ENCODE peak calls at places on chromosomes 11 and 22, in ten cellular contexts. Q, S, I, F, G, C, E, B, A and P are unnamed samples.

GRCh38 chr22:22424210-22424800 is 84.2 kb downstream of the ZNF280B start:
- DNase-seq in I (no peak), G (peak), A (no peak), C (no peak), E (no peak), B (peak), S (no peak), F (no peak), Q (no peak), P (no peak)

GRCh38 chr22:20490941-20491307 is 4.7 kb downstream of the KLHL22 start:
- DNase-seq in B (no peak), G (no peak), A (no peak), F (no peak), I (no peak), Q (no peak), S (no peak), E (no peak), C (no peak), P (no peak)

GRCh38 chr22:46626911-46627805 is 7.0 kb downstream of the GRAMD4 start:
- DNase-seq in E (no peak), C (no peak), A (no peak), B (peak), F (no peak), I (no peak), S (no peak), Q (no peak), G (no peak), P (no peak)

GRCh38 chr22:22702159-22702873 is 57.9 kb downstream of the GGTLC2 start:
- DNase-seq in C (no peak), E (no peak), G (no peak), F (peak), I (no peak), A (no peak), B (peak), Q (no peak), S (no peak), P (no peak)

GRCh38 chr22:46373166-46373565 is 37.7 kb downstream of the TRMU start:
- DNase-seq in A (no peak), E (no peak), G (no peak), F (no peak), B (no peak), I (no peak), C (no peak), S (peak), Q (no peak), P (no peak)

GRCh38 chr11:210122-210802 is 2.8 kb downstream of the RIC8A start:
- DNase-seq in E (no peak), G (peak), F (no peak), I (no peak), B (no peak), Q (no peak), C (no peak), S (no peak), A (peak), P (no peak)

GRCh38 chr11:72969894-72970335 is 155.7 kb downstream of the ATG16L2 start:
- DNase-seq in Q (no peak), E (no peak), S (no peak), F (no peak), A (no peak), B (no peak), G (peak), C (no peak), I (no peak), P (no peak)

GRCh38 chr11:65558785-65559509 is 788 bp upstream of the LTBP3 start:
- DNase-seq in B (no peak), Q (peak), F (no peak), G (peak), I (no peak), A (peak), S (no peak), C (no peak), E (no peak), P (no peak)

GRCh38 chr22:19271856-19272535 is 19.5 kb downstream of the CLTCL1 start:
- DNase-seq in G (peak), Q (no peak), F (no peak), A (no peak), S (no peak), E (no peak), B (no peak), I (no peak), C (no peak), P (no peak)

GRCh38 chr11:117062503-117062902 is 35.7 kb downstream of the SIK3 start:
- DNase-seq in A (no peak), I (no peak), F (no peak), B (no peak), E (no peak), G (no peak), S (no peak), C (no peak), Q (no peak), P (no peak)

GRCh38 chr11:130202818-130203671 is 43.5 kb downstream of the ST14 start:
- DNase-seq in G (no peak), C (no peak), I (no peak), Q (no peak), S (no peak), B (no peak), E (no peak), F (no peak), A (no peak), P (no peak)

GRCh38 chr11:65213322-65214211 is 31.8 kb downstream of the CAPN1 start:
- DNase-seq in A (no peak), C (no peak), E (no peak), S (no peak), Q (no peak), G (peak), F (no peak), I (no peak), B (peak), P (no peak)

GRCh38 chr11:19241260-19242183 is 777 bp upstream of the E2F8 start:
- DNase-seq in A (peak), C (no peak), G (peak), Q (peak), F (peak), I (peak), B (peak), E (no peak), S (no peak), P (no peak)